ENCODE peak calls at places on chromosomes 2 and 18, in five cellular contexts. S, T, Q, E and B are unnamed samples.

GRCh38 chr18:63788447-63789096 is 13.4 kb downstream of the SERPINB7 start:
- DNase-seq in T (no peak), E (no peak), S (peak; percentile 84), Q (peak; percentile 63), B (no peak)

GRCh38 chr2:199136681-199137080 is 321.1 kb downstream of the SATB2 start:
- DNase-seq in Q (no peak), E (no peak), T (no peak), S (peak; percentile 57), B (no peak)

GRCh38 chr2:112577756-112578155 is 6.7 kb upstream of the CHCHD5 start:
- DNase-seq in T (no peak), E (no peak), Q (peak; percentile 25), S (peak; percentile 26), B (peak; percentile 57)

GRCh38 chr2:148814143-148814852 is 60.7 kb upstream of the KIF5C start:
- DNase-seq in S (no peak), E (no peak), T (no peak), Q (no peak), B (no peak)

GRCh38 chr18:44786697-44787096 is 106.0 kb downstream of the SETBP1 start:
- DNase-seq in S (no peak), E (peak; percentile 57), T (no peak), Q (no peak), B (no peak)

GRCh38 chr18:183769-184168 is 25.4 kb downstream of the USP14 start:
- DNase-seq in Q (no peak), T (no peak), S (peak; percentile 40), E (no peak), B (no peak)

GRCh38 chr2:54289942-54290702 is 34.1 kb upstream of the TSPYL6 start:
- DNase-seq in T (no peak), S (no peak), E (no peak), Q (no peak), B (peak; percentile 13)

GRCh38 chr2:233691443-233692433 is 952 bp upstream of the UGT1A6 start:
- DNase-seq in E (no peak), S (no peak), T (peak; percentile 73), Q (no peak), B (no peak)

GRCh38 chr2:43086451-43087221 is 139.8 kb downstream of the ZFP36L2 start:
- DNase-seq in T (peak; percentile 61), S (peak; percentile 86), Q (peak; percentile 92), E (no peak), B (peak; percentile 11)

DNA sequence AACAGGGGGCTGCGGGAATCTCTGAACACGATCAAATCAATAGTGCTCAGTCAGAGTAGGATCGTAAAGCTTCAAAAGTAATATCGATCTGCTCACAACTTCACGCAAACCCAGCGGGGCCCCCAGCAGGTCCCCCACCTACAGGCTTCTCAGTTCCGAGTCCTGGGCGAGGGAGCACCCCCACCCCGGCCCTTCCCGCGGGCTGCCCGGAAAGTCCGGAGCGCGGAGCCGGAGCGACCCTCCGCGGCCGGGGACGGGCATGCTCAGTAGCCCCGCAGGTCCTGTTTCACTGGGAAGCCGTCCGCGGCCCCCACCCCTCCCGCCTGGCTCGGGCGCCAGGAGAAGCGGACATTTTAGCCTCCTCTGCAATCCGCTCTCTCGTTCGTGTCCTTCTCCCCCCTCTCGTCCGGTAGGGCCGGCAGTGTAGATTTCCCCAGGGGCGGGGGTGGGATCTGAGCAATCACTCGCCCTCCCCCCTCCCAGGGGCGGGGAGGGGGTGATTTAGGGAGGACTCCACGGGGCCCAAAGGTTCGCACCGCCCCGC is 3.3 kb upstream of the SPRED2 start:
- DNase-seq in S (peak; percentile 91), T (peak; percentile 86), E (peak; percentile 91), Q (peak; percentile 87), B (peak; percentile 91)
- TF ChIP-seq CTCF in S (no peak), T (no peak), E (no peak), Q (no peak), B (peak; percentile 20)

GRCh38 chr2:64311191-64311910 is 142.6 kb upstream of the LGALSL start:
- DNase-seq in E (no peak), Q (no peak), T (no peak), S (no peak), B (peak; percentile 29)

GRCh38 chr2:64311948-64312621 is 141.9 kb upstream of the LGALSL start:
- DNase-seq in E (no peak), S (peak; percentile 96), Q (peak; percentile 53), T (peak; percentile 57), B (peak; percentile 56)

GRCh38 chr2:64313311-64313710 is 140.7 kb upstream of the LGALSL start:
- DNase-seq in Q (no peak), T (no peak), E (no peak), S (no peak), B (no peak)

GRCh38 chr2:64315561-64315960 is 138.4 kb upstream of the LGALSL start:
- DNase-seq in S (no peak), Q (no peak), E (no peak), T (no peak), B (no peak)

GRCh38 chr2:64312622-64312948 is 141.4 kb upstream of the LGALSL start:
- DNase-seq in Q (no peak), E (no peak), T (no peak), S (no peak), B (no peak)
- TF ChIP-seq CTCF in Q (no peak), E (no peak), T (no peak), S (no peak), B (no peak)

GRCh38 chr2:239400000-239400831 is 604 bp downstream of the HDAC4 start:
- DNase-seq in E (no peak), Q (no peak), T (peak; percentile 54), S (peak; percentile 44), B (no peak)

GRCh38 chr2:239399404-239399999 is 1.3 kb downstream of the HDAC4 start:
- DNase-seq in S (peak; percentile 37), Q (peak; percentile 9), E (no peak), T (peak; percentile 80), B (no peak)

GRCh38 chr2:239396881-239397681 is 3.7 kb downstream of the HDAC4 start:
- DNase-seq in S (no peak), Q (peak; percentile 25), E (no peak), T (no peak), B (peak; percentile 40)

GRCh38 chr2:239397856-239398470 is 2.9 kb downstream of the HDAC4 start:
- DNase-seq in E (no peak), Q (no peak), S (peak; percentile 52), T (no peak), B (no peak)

DNA sequence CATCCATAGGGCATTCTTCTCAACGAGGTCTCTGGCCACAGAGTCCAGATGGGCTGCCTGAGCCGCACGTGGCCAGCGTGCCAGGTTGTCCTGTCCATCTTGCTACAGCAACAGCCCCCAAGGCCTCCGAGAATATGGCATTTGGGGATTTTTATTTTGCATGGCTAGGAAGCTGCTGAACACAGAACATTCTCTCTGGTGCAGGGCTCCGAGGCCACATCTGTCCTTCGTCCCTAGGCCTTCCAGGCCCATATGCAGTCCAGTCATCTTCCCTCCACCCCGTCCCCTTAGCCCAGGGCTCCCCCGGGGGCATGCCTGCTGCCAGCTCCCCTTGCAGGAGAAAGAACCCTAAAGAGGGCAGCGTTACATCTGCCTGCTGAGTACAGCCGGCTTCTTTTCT is 2.3 kb downstream of the HDAC4 start:
- DNase-seq in T (no peak), S (no peak), Q (no peak), E (no peak), B (no peak)
- TF ChIP-seq CTCF in T (no peak), S (no peak), Q (no peak), E (no peak), B (no peak)

DNA sequence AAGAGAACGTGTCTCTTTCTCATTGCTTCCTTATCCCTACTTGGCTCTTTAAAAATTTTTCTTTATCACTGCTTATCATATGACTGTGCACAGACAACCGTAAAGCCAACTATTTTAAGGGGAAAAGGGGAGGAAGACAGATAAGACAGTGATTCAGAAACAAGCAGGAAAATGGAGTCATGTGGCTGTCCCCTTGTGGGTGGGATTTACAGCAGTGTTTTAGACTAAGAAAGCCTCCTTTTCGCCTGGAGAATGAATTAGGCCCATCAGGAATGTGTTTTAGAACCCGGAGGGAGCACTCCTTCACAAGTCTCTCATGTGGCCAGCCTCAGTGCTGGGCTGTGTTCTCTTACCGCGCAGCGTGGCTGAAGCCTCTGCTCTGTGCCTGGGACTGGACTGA is 17.6 kb downstream of the PRKCE start:
- DNase-seq in Q (no peak), E (no peak), S (no peak), T (no peak), B (no peak)
- TF ChIP-seq CTCF in Q (no peak), E (no peak), S (no peak), T (no peak), B (no peak)

GRCh38 chr2:27095745-27096651 is 9.4 kb downstream of the KHK start:
- DNase-seq in Q (peak; percentile 56), T (peak; percentile 60), S (peak; percentile 73), E (peak; percentile 85), B (peak; percentile 87)
- TF ChIP-seq CTCF in Q (no peak), T (no peak), S (no peak), E (no peak), B (no peak)

DNA sequence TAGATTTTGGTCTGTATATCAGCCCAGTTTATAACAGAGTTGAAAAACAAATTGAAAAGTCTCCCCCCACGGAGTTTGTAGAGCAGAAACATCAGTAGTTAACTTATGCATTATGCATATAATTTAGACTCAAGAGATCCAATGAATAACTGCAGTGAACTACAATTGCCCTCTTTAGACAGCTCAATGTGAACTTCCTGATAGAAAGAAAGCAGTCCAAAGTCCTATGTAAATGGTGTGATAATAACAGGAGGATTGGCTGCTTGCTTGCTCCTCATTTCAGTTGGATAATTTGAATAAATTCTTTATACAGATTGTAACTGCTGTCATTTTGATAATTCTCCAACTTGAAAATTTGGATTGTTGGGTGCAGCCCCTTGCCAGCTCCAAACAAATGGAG is 297.0 kb downstream of the ASXL3 start:
- DNase-seq in T (no peak), E (no peak), Q (no peak), S (no peak), B (no peak)
- TF ChIP-seq CTCF in T (no peak), E (no peak), Q (no peak), S (no peak), B (no peak)

DNA sequence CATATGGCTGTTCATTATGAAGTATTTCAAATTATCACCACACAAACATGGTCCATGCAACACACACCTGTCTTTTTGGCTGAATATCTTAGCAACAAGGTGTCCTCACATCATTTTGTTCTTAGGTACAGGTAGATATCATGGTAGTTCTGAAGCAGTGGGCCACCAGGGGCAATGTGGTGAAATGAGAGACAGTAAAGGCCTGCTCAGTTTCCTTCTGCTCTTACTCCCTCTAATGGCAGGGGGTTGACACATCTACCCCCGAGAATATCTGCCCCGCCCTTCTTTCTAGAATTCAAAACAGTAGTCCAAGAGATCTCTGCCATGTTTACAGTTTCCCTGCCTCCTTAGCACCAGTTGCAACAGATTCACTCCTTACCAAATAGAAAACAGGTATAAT is 147.0 kb upstream of the KLHL14 start:
- DNase-seq in Q (peak; percentile 38), T (no peak), E (peak; percentile 52), S (peak; percentile 76), B (peak; percentile 92)
- TF ChIP-seq CTCF in Q (no peak), T (no peak), E (peak; percentile 31), S (peak; percentile 64), B (peak; percentile 93)